ENCODE peak calls at places on chromosomes 2 and 18, in nine cellular contexts. W is stimulated activated CD8-positive, alpha-beta memory T cell treated with anti-CD3 and anti-CD28 coated beads, Interleukin-15, amount 100 ng/mL, for 24 hours; G is activated CD4-positive, alpha-beta T cell treated with anti-CD3 and anti-CD28 coated beads, Interleukin-2, amount 10 ng/mL, durations not matched to agents 7 days and 5 days; I is smooth muscle cell of the brain vasculature; H is CD8-positive, alpha-beta T cell; C is HFF-Myc; B is activated T-cell treated with anti-CD3 and anti-CD28 coated beads, Interleukin-2, amount 50 U/mL, for 24 hours; T is NAMALWA; D is GM12892. O is an unnamed sample.
A peak's percentile ranks its signal among the peaks of the same experiment; 100 is the strongest.

GRCh38 chr2:17719562-17720371 is 33.8 kb downstream of the SMC6 start:
- DNase-seq in H (no peak), B (no peak), C (no peak), W (no peak), G (no peak), I (no peak), D (no peak), T (peak; percentile 43), O (no peak)

GRCh38 chr18:13465476-13465875 is 246.9 kb downstream of the LDLRAD4 start:
- DNase-seq in I (no peak), T (no peak), B (no peak), C (no peak), D (no peak), W (no peak), G (no peak), H (no peak), O (no peak)

GRCh38 chr18:45916302-45916701 is 50.8 kb downstream of the EPG5 start:
- DNase-seq in T (peak; percentile 13), C (no peak), W (no peak), D (peak; percentile 8), G (peak; percentile 24), H (no peak), I (no peak), B (no peak), O (no peak)

GRCh38 chr2:240961878-240962277 is 36.5 kb upstream of the SNED1 start:
- DNase-seq in W (no peak), T (no peak), D (no peak), C (no peak), B (peak; percentile 11), G (no peak), I (no peak), H (peak; percentile 35), O (no peak)

GRCh38 chr2:195837987-195838386 is 181.0 kb downstream of the SLC39A10 start:
- DNase-seq in B (no peak), W (no peak), D (no peak), C (no peak), H (no peak), I (no peak), T (no peak), G (no peak), O (no peak)

GRCh38 chr2:74738586-74738985 is 84.5 kb downstream of the SEMA4F start:
- DNase-seq in B (no peak), W (no peak), I (no peak), H (no peak), G (no peak), T (no peak), D (no peak), C (no peak), O (no peak)

GRCh38 chr2:207871911-207872310 is 102.2 kb upstream of the FZD5 start:
- DNase-seq in H (no peak), W (no peak), T (no peak), B (no peak), C (no peak), G (no peak), D (no peak), I (no peak), O (no peak)

GRCh38 chr2:191917967-191918651 is 71.2 kb upstream of the CAVIN2 start:
- DNase-seq in D (no peak), T (no peak), I (no peak), C (no peak), B (no peak), G (no peak), H (no peak), W (no peak), O (no peak)

GRCh38 chr18:22191986-22192385 is 22.6 kb downstream of the GATA6 start:
- DNase-seq in C (no peak), H (no peak), I (no peak), D (no peak), B (no peak), T (no peak), W (no peak), G (no peak), O (no peak)

GRCh38 chr2:29281585-29281984 is 166.4 kb downstream of the CLIP4 start:
- DNase-seq in C (no peak), H (no peak), T (no peak), I (peak; percentile 58), D (no peak), W (no peak), G (no peak), B (no peak), O (no peak)

GRCh38 chr18:55475916-55476315 is 112.1 kb downstream of the TCF4 start:
- DNase-seq in C (no peak), W (no peak), T (no peak), G (no peak), H (no peak), D (no peak), B (no peak), I (no peak), O (no peak)

GRCh38 chr2:100599566-100599965 is 36.8 kb downstream of the PDCL3 start:
- DNase-seq in T (no peak), B (no peak), I (no peak), G (no peak), D (no peak), H (no peak), C (no peak), W (no peak), O (no peak)

GRCh38 chr2:182852090-182852489 is 14.3 kb downstream of the FRZB start:
- DNase-seq in C (no peak), G (no peak), D (no peak), T (no peak), H (no peak), W (no peak), B (no peak), I (no peak), O (no peak)

GRCh38 chr2:173943139-173943538 is 22.0 kb downstream of the SP3 start:
- DNase-seq in H (no peak), D (no peak), G (no peak), I (no peak), C (no peak), B (no peak), W (no peak), T (no peak), O (no peak)

GRCh38 chr18:58128286-58129018 is 84.4 kb downstream of the NEDD4L start:
- DNase-seq in D (no peak), W (no peak), G (no peak), I (no peak), H (no peak), C (no peak), T (no peak), B (no peak), O (no peak)

GRCh38 chr2:72115361-72116080 is 32.1 kb downstream of the CYP26B1 start:
- DNase-seq in H (no peak), D (no peak), B (no peak), G (no peak), T (no peak), W (no peak), I (peak; percentile 70), C (peak; percentile 70), O (no peak)

GRCh38 chr18:46577546-46577945 is 79.5 kb downstream of the LOXHD1 start:
- DNase-seq in D (no peak), T (no peak), H (no peak), C (no peak), B (no peak), I (no peak), G (no peak), W (no peak), O (no peak)

GRCh38 chr2:5777089-5777488 is 84.9 kb downstream of the SOX11 start:
- DNase-seq in G (no peak), D (no peak), C (no peak), B (no peak), H (no peak), I (no peak), W (no peak), T (no peak), O (no peak)

GRCh38 chr2:238424313-238424700 is 2.4 kb upstream of the ASB1 start:
- DNase-seq in H (no peak), B (no peak), W (no peak), G (no peak), I (no peak), T (no peak), D (no peak), C (no peak), O (no peak)

GRCh38 chr2:207683879-207684627 is 27.4 kb upstream of the CCNYL1 start:
- DNase-seq in D (no peak), G (no peak), T (no peak), W (no peak), B (no peak), I (no peak), C (peak; percentile 33), H (no peak), O (no peak)

GRCh38 chr2:43879261-43879660 is 40.5 kb downstream of the ABCG8 start:
- DNase-seq in H (no peak), W (no peak), T (no peak), C (no peak), D (no peak), B (no peak), I (no peak), G (no peak), O (no peak)

GRCh38 chr2:45973426-45973825 is 322.0 kb downstream of the PRKCE start:
- DNase-seq in H (no peak), B (no peak), T (no peak), D (no peak), C (no peak), G (no peak), W (no peak), I (peak; percentile 26), O (no peak)

GRCh38 chr2:202965810-202966454 is 48.7 kb upstream of the NBEAL1 start:
- DNase-seq in B (no peak), I (peak; percentile 12), D (peak; percentile 15), G (peak; percentile 25), H (no peak), W (no peak), C (peak; percentile 22), T (no peak), O (no peak)

GRCh38 chr2:203280428-203281064 is 41.7 kb downstream of the CYP20A1 start:
- DNase-seq in H (no peak), D (no peak), G (no peak), B (no peak), I (peak; percentile 28), T (no peak), W (no peak), C (no peak), O (no peak)

GRCh38 chr2:28347596-28347995 is 45.1 kb upstream of the FOSL2 start:
- DNase-seq in T (no peak), G (no peak), D (no peak), B (no peak), C (no peak), W (no peak), H (no peak), I (no peak), O (no peak)

GRCh38 chr2:48865704-48866103 is 110.2 kb upstream of the LHCGR start:
- DNase-seq in D (no peak), W (no peak), I (no peak), T (no peak), G (no peak), H (no peak), C (no peak), B (no peak), O (no peak)

GRCh38 chr2:80968450-80968849 is 663.9 kb upstream of the LRRTM1 start:
- DNase-seq in I (no peak), D (no peak), C (no peak), T (peak; percentile 25), B (no peak), W (no peak), H (no peak), G (no peak), O (no peak)

GRCh38 chr2:32977228-32977758 is 30.5 kb downstream of the LTBP1 start:
- DNase-seq in B (no peak), G (no peak), W (no peak), D (no peak), I (no peak), C (no peak), T (no peak), H (no peak), O (no peak)

GRCh38 chr2:240519396-240520142 is 38.2 kb downstream of the ANKMY1 start:
- DNase-seq in C (no peak), D (no peak), W (no peak), I (no peak), B (peak; percentile 17), H (peak; percentile 41), G (no peak), T (no peak), O (no peak)

GRCh38 chr18:22233271-22233670 is 63.9 kb downstream of the GATA6 start:
- DNase-seq in T (no peak), B (no peak), I (no peak), D (no peak), W (no peak), C (no peak), H (no peak), G (no peak), O (no peak)

GRCh38 chr2:27029051-27029450 is 3.7 kb upstream of the TMEM214 start:
- DNase-seq in B (no peak), G (no peak), T (no peak), I (no peak), C (no peak), W (no peak), H (no peak), D (no peak), O (no peak)